ENCODE peak calls at places on chromosomes 16 and 17, in seven cellular contexts. C is stomach, G is kidney epithelial cell, W is AG09309, F is HCT116, D is PC-9, P is fibroblast of villous mesenchyme. R is an unnamed sample.

GRCh38 chr16:72876221-72876620 is 171.7 kb downstream of the ZFHX3 start:
- DNase-seq in D (peak; percentile 46), W (peak; percentile 81), G (peak; percentile 14), P (peak; percentile 84), C (peak; percentile 32), F (no peak), R (peak; percentile 75)

GRCh38 chr16:76226011-76226410 is 51.2 kb upstream of the CNTNAP4 start:
- DNase-seq in D (no peak), C (no peak), G (no peak), P (peak; percentile 44), F (no peak), W (no peak), R (no peak)

GRCh38 chr17:50787106-50787505 is 19.8 kb upstream of the ANKRD40CL start:
- DNase-seq in F (no peak), G (no peak), D (no peak), P (no peak), W (no peak), C (no peak), R (peak; percentile 11)

GRCh38 chr17:62163847-62164246 is 98.8 kb upstream of the MED13 start:
- DNase-seq in F (peak; percentile 53), C (peak; percentile 86), D (peak; percentile 67), G (no peak), W (no peak), P (no peak), R (no peak)

GRCh38 chr17:61683466-61683865 is 92.4 kb upstream of the NACA2 start:
- DNase-seq in P (no peak), G (no peak), C (no peak), F (no peak), W (no peak), D (no peak), R (no peak)

GRCh38 chr17:65231662-65232335 is 94.6 kb downstream of the RGS9 start:
- DNase-seq in G (peak; percentile 53), F (peak; percentile 74), C (peak; percentile 37), D (peak; percentile 63), W (peak; percentile 67), P (peak; percentile 75), R (peak; percentile 87)

GRCh38 chr16:69325784-69326171 is 4.6 kb downstream of the PDF start:
- DNase-seq in F (no peak), D (no peak), W (no peak), P (no peak), C (no peak), G (no peak), R (no peak)

GRCh38 chr16:58332997-58333700 is 38.3 kb upstream of the PRSS54 start:
- DNase-seq in W (no peak), F (no peak), D (no peak), C (no peak), P (no peak), G (no peak), R (no peak)

GRCh38 chr17:4938670-4939553 is 934 bp downstream of the SLC25A11 start:
- DNase-seq in C (no peak), F (no peak), P (no peak), G (no peak), W (no peak), D (no peak), R (no peak)

GRCh38 chr17:39717660-39718059 is 12.7 kb downstream of the MIEN1 start:
- DNase-seq in G (no peak), P (no peak), W (no peak), D (no peak), C (no peak), F (no peak), R (no peak)

GRCh38 chr16:14364386-14365199 is 265.5 kb downstream of the PARN start:
- DNase-seq in W (no peak), P (peak; percentile 86), G (peak; percentile 94), F (peak; percentile 46), C (peak; percentile 35), D (peak; percentile 98), R (peak; percentile 80)

GRCh38 chr17:82655038-82655479 is 6.8 kb upstream of the WDR45B start:
- DNase-seq in C (peak; percentile 74), G (no peak), F (no peak), D (peak; percentile 52), W (no peak), P (peak; percentile 5), R (no peak)

GRCh38 chr17:79065105-79065670 is 9.4 kb upstream of the ENGASE start:
- DNase-seq in F (peak; percentile 52), D (no peak), G (no peak), C (peak; percentile 57), W (no peak), P (peak; percentile 58), R (peak; percentile 22)
- TF ChIP-seq CTCF in F (peak; percentile 76), D (peak; percentile 58), G (peak; percentile 41), C (peak; percentile 31), W (peak; percentile 58), P (peak; percentile 68), R (peak; percentile 56)

GRCh38 chr17:29242051-29242450 is 4.6 kb upstream of the CRYBA1 start:
- DNase-seq in C (no peak), P (no peak), G (no peak), F (no peak), W (no peak), D (no peak), R (no peak)
- H3K4me3 ChIP-seq in C (no peak overlapping the region), P (no peak overlapping the region), G (no peak overlapping the region), F (no peak overlapping the region), W (no peak overlapping the region), D (no peak overlapping the region), R (no peak overlapping the region)

GRCh38 chr16:53964145-53964544 is 260.2 kb downstream of the FTO start:
- DNase-seq in D (no peak), W (no peak), G (no peak), C (no peak), F (no peak), P (no peak), R (no peak)

GRCh38 chr16:53960954-53961616 is 257.1 kb downstream of the FTO start:
- DNase-seq in D (no peak), P (no peak), W (no peak), C (no peak), F (no peak), G (no peak), R (no peak)

GRCh38 chr16:53958481-53958880 is 254.5 kb downstream of the FTO start:
- DNase-seq in W (no peak), D (no peak), F (no peak), C (no peak), G (no peak), P (peak; percentile 41), R (peak; percentile 11)

GRCh38 chr16:53960050-53960812 is 256.3 kb downstream of the FTO start:
- DNase-seq in D (no peak), W (no peak), C (no peak), G (no peak), P (no peak), F (no peak), R (no peak)

GRCh38 chr16:53962041-53962440 is 258.1 kb downstream of the FTO start:
- DNase-seq in D (no peak), P (no peak), C (no peak), F (no peak), W (no peak), G (no peak), R (no peak)
- TF ChIP-seq CTCF in D (no peak), P (no peak), C (no peak), F (no peak), W (no peak), G (no peak), R (no peak)

DNA sequence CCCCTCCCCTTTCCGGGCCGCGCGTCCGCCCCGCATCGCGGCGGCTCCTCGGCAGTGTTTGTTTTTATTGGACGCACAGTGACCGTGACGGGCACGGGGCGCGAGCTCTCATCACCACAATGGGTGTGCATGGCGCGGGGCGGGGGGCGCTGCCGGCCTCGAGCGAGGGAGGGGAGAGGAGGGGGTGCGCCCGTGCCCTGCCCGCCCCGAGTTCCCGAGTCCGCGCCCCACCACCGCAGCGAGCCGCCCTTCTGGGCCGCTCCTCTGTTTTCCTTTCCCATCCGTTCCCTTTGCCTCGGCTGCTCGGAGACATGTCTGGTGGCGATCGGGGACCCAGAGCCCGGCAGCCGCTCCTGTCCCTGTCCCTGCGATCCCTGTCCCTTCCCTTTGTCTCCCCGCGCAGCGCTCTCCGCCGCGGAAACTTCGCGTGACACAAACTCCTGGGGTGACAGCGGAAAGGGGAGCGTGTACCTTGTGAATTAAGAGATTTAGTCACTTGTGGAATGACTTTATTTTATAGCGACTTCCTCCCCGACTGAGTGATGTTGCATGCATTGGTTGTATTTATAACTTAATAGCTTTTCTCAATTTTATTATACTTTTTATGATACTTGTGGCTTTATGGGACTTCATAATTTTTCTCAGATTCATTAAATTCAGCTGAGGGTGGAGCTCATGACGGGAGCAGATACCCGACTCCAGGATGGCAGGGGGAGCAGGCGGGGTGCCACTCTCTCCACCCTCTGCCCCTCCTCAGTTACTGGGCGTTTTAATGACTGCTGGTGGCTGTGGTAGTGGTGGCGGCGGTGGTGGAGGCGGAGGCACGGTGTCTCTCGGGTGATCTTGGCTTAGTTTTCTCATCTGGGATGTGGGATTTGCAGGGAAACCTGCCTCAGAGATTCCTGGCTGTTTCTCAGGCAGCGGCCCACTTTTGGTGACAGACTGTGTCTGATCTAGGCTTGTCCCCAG is 40.8 kb downstream of the MRM1 start:
- DNase-seq in D (no peak), P (no peak), C (no peak), F (no peak), W (no peak), G (no peak), R (no peak)
- H3K4me3 ChIP-seq in D (no peak overlapping the region), P (peak overlapping the region; percentile 15), C (peak overlapping the region; percentile 43), F (no peak overlapping the region), W (peak overlapping the region; percentile 29), G (peak overlapping the region; percentile 27), R (peak overlapping the region; percentile 30)

DNA sequence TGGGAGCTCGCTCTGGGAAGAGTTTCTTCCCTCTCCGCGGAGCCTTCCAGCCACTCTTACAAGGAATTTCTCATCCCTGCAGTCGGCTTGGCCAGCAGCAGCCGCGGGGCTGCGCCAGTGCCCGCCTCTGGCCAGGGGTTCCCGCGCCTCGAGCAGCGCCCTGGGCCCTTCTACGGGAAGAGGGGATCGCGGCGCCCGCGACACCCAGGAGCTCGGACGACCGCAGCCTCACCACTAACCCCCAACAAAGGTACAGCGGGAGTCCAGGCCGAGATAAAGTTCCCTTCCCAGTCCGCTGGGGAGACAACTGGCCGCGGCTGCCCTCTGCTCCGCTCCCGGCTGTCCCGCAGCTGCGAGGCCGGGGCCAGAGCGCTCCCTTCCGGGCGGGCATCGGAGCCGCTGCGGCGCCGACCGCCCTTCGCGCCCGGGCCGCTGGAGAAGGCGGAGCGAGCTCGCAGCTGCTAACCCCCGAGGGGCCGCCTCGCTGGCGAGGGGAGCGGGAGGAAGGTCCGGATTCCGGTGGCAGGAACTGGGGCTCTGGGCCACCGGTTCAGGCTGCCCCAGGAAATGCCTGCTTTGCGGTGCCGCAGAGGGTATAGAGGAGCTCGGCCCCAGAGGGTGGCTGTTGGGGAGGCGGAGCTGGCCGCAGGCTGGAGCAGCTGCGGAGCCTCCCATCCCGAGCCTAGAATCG is 3.6 kb upstream of the HS3ST3B1 start:
- DNase-seq in D (no peak), P (peak; percentile 58), G (no peak), F (no peak), W (no peak), C (peak; percentile 38), R (peak; percentile 84)
- TF ChIP-seq CTCF in D (no peak), P (peak; percentile 50), G (peak; percentile 12), F (no peak), W (peak; percentile 33), C (no peak), R (peak; percentile 37)

GRCh38 chr16:8590811-8591210 is 500 bp upstream of the TMEM114 start:
- DNase-seq in F (no peak), G (no peak), C (no peak), W (no peak), P (no peak), D (no peak), R (no peak)
- H3K4me3 ChIP-seq in F (no peak overlapping the region), G (no peak overlapping the region), C (no peak overlapping the region), W (no peak overlapping the region), P (no peak overlapping the region), D (no peak overlapping the region), R (no peak overlapping the region)